ENCODE peak calls at places on chromosomes 4 and X, in six cellular contexts. A is activated naive CD4-positive, alpha-beta T cell treated with Interleukin-2 at 50 U/mL for 16 hours; N is left ventricle myocardium superior; U is MM.1S; B is MCF 10A; V is nephron progenitor cell. C is an unnamed sample.

GRCh38 chr4:1754336-1754735 is 33.0 kb downstream of the TACC3 start:
- DNase-seq in A (no peak), N (no peak), U (no peak), B (no peak), V (no peak), C (no peak)

GRCh38 chrX:46254623-46255022 is 290.6 kb downstream of the ZNF674 start:
- DNase-seq in A (no peak), N (no peak), U (no peak), B (no peak), V (no peak), C (no peak)

GRCh38 chrX:77572322-77572721 is 125.1 kb downstream of the FGF16 start:
- DNase-seq in A (no peak), N (no peak), U (no peak), B (peak; percentile 30), V (no peak), C (no peak)

GRCh38 chr4:160510925-160511324 is 1408.0 kb downstream of the RAPGEF2 start:
- DNase-seq in A (no peak), N (no peak), U (no peak), B (peak; percentile 84), V (no peak), C (no peak)

GRCh38 chr4:86031927-86032326 is 327.9 kb downstream of the MAPK10 start:
- DNase-seq in A (no peak), N (no peak), U (no peak), B (peak; percentile 41), V (no peak), C (no peak)

GRCh38 chr4:25861951-25862410 is 807 bp downstream of the SEL1L3 start:
- DNase-seq in A (peak; percentile 39), N (no peak), U (peak; percentile 53), B (peak; percentile 57), V (peak; percentile 33), C (no peak)

GRCh38 chrX:38970845-38971244 is 169.6 kb downstream of the MID1IP1 start:
- DNase-seq in A (no peak), N (no peak), U (no peak), B (no peak), V (no peak), C (no peak)

GRCh38 chr4:13386405-13387107 is 97.6 kb downstream of the RAB28 start:
- DNase-seq in A (no peak), N (no peak), U (peak; percentile 59), B (no peak), V (no peak), C (no peak)

GRCh38 chr4:127856485-127857447 is 23.9 kb upstream of the PLK4 start:
- DNase-seq in A (no peak), N (no peak), U (no peak), B (peak; percentile 63), V (no peak), C (no peak)

GRCh38 chr4:1055721-1056590 is 44.5 kb downstream of the FGFRL1 start:
- DNase-seq in A (peak; percentile 80), N (peak; percentile 49), U (no peak), B (no peak), V (no peak), C (peak; percentile 62)

GRCh38 chr4:87974856-87975462 is 555 bp upstream of the SPP1 start:
- DNase-seq in A (no peak), N (no peak), U (no peak), B (peak; percentile 41), V (no peak), C (no peak)

GRCh38 chr4:127809173-127809800 is 27.2 kb downstream of the HSPA4L start:
- DNase-seq in A (no peak), N (no peak), U (no peak), B (no peak), V (no peak), C (no peak)

GRCh38 chr4:54658321-54659093 is 750 bp downstream of the KIT start:
- DNase-seq in A (peak; percentile 11), N (peak; percentile 72), U (peak; percentile 65), B (peak; percentile 43), V (peak; percentile 71), C (no peak)

GRCh38 chrX:1295550-1295949 is 26.9 kb downstream of the CSF2RA start:
- DNase-seq in A (no peak), N (no peak), U (no peak), B (no peak), V (no peak), C (no peak)

GRCh38 chr4:142282870-142283431 is 563.1 kb downstream of the INPP4B start:
- DNase-seq in A (no peak), N (no peak), U (no peak), B (peak; percentile 38), V (peak; percentile 22), C (no peak)

GRCh38 chr4:165299399-165300060 is 27.9 kb upstream of the MSMO1 start:
- DNase-seq in A (no peak), N (no peak), U (no peak), B (no peak), V (no peak), C (no peak)

GRCh38 chrX:153878969-153879653 is 6.9 kb downstream of the L1CAM start:
- DNase-seq in A (peak; percentile 21), N (no peak), U (no peak), B (no peak), V (peak; percentile 44), C (no peak)

GRCh38 chr4:185847352-185848078 is 35.5 kb upstream of the SORBS2 start:
- DNase-seq in A (no peak), N (peak; percentile 83), U (no peak), B (peak; percentile 65), V (no peak), C (no peak)

GRCh38 chrX:13581554-13581953 is 12.2 kb downstream of the EGFL6 start:
- DNase-seq in A (no peak), N (no peak), U (no peak), B (no peak), V (no peak), C (no peak)

GRCh38 chr4:147425019-147425418 is 55.9 kb upstream of the EDNRA start:
- DNase-seq in A (no peak), N (no peak), U (no peak), B (no peak), V (no peak), C (no peak)

GRCh38 chrX:153494541-153495361 is at the start of gene BGN:
- DNase-seq in A (no peak), N (peak; percentile 62), U (no peak), B (no peak), V (peak; percentile 58), C (no peak)

C was measured in coronary artery.